ENCODE peak calls at places on chromosomes 5 and 9, in six cellular contexts. D is IMR-90, Q is transverse colon, M is breast epithelium, U is endothelial cell of umbilical vein, H is thyroid gland. K is an unnamed sample.

GRCh38 chr5:61120534-61120933 is 41.7 kb downstream of the SMIM15 start:
- DNase-seq in D (peak; percentile 22), Q (no peak), M (no peak), U (no peak), H (no peak), K (no peak)

GRCh38 chr5:39176740-39177628 is 42.4 kb downstream of the FYB1 start:
- DNase-seq in D (no peak), Q (no peak), M (no peak), U (no peak), H (no peak), K (no peak)

GRCh38 chr5:76732405-76733048 is 16.6 kb downstream of the F2R start:
- DNase-seq in D (no peak), Q (no peak), M (no peak), U (no peak), H (no peak), K (no peak)

GRCh38 chr9:37531699-37532098 is 44.5 kb downstream of the FBXO10 start:
- DNase-seq in D (no peak), Q (peak; percentile 56), M (no peak), U (no peak), H (no peak), K (no peak)

GRCh38 chr9:113559834-113560620 is 96.5 kb downstream of the RGS3 start:
- DNase-seq in D (no peak), Q (no peak), M (peak; percentile 20), U (no peak), H (no peak), K (no peak)

GRCh38 chr5:146340260-146341081 is 1.8 kb downstream of the POU4F3 start:
- DNase-seq in D (peak; percentile 60), Q (no peak), M (peak; percentile 63), U (peak; percentile 54), H (peak; percentile 75), K (peak; percentile 75)

GRCh38 chr9:125966456-125966855 is 219.3 kb downstream of the PBX3 start:
- DNase-seq in D (peak; percentile 8), Q (no peak), M (no peak), U (no peak), H (no peak), K (no peak)

GRCh38 chr9:20640331-20641187 is 18.3 kb upstream of the MLLT3 start:
- DNase-seq in D (peak; percentile 25), Q (peak; percentile 80), M (peak; percentile 79), U (peak; percentile 8), H (peak; percentile 98), K (peak; percentile 30)

GRCh38 chr5:1431896-1432295 is 13.3 kb downstream of the SLC6A3 start:
- DNase-seq in D (no peak), Q (no peak), M (peak; percentile 22), U (no peak), H (no peak), K (no peak)

GRCh38 chr9:128067898-128068655 is at the start of gene SLC25A25:
- DNase-seq in D (peak; percentile 99), Q (peak; percentile 100), M (peak; percentile 100), U (peak; percentile 100), H (peak; percentile 100), K (peak; percentile 100)

GRCh38 chr9:85147046-85147640 is 477.6 kb downstream of the NTRK2 start:
- DNase-seq in D (no peak), Q (peak; percentile 8), M (no peak), U (no peak), H (no peak), K (no peak)

GRCh38 chr5:8784692-8785091 is 761.2 kb downstream of the SEMA5A start:
- DNase-seq in D (no peak), Q (no peak), M (no peak), U (no peak), H (no peak), K (no peak)

GRCh38 chr5:32206799-32207634 is 32.9 kb upstream of the GOLPH3 start:
- DNase-seq in D (no peak), Q (no peak), M (no peak), U (no peak), H (no peak), K (no peak)

DNA sequence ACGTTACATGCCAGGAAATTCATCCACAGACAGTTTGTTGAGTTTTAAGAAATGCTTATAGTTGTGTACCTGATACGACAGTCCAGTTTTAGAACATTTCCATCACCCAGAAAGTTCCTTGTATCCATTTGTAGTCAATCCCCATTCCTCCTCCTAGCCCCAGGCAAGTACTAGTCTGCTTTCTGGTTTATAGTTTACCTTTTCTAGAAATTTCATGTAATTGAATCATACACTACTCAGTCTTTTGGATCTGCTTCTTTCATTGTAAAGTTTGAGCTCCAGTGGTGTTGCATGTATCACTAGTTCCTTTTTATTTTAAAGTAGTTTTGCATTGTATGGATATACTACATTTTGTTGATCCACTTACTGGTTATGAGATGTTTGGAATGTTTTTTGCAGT is 291.2 kb downstream of the AOPEP start:
- DNase-seq in D (peak; percentile 56), Q (no peak), M (no peak), U (no peak), H (no peak), K (no peak)
- H3K4me1 ChIP-seq in D (peaks cover 24% of the 10 kb centered on the region), Q (peaks cover 66% of the 10 kb centered on the region), M (no peaks in the 10 kb centered on the region), U (peaks cover 9% of the 10 kb centered on the region), H (peaks cover 7% of the 10 kb centered on the region), K (peaks cover 9% of the 10 kb centered on the region)

DNA sequence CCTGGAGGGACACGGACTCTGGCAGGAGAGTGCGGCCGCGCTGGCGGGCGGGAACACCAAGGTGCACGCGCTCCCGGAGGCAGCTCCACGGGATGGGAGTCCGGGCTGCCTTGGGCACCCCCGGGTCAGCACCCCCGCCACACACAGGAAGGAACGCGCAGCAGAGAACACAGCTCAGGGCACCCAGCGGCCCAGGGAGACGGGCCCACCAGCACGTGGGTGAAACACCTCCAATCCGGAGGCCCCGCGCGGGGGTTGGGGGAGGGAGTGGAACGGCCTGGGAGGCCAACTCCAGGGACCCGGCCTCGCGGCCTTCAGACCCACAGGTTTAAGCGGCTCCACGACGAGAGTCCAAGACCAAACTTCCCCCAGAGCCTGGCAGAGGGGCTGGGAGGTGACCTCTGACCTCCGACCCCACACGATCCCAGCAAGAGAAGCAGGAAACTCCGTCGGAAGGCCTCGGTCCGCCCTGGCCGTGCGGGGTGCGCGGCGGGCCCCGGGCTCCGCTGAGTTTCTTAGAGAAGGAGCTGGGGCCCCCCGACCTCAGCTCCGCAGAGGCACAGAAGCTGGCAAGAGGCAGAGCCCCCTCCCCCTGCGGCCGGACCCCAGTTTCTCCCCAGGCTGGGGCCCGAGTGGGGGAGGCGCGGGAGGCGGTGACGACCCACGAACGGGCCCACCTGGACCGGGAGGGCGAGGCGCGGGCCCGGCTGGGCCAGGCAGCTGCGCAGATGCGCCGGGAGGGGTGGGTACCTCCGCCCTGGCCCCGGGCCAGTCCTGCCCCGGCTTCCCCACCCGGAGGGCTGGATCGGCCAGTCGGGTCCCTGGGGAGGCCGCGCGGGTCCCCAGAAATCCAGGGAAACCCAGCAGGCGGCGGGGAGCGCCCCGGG is 851 bp downstream of the NACC2 start:
- DNase-seq in D (peak; percentile 31), Q (peak; percentile 74), M (no peak), U (peak; percentile 33), H (peak; percentile 68), K (peak; percentile 77)
- TF ChIP-seq POLR2A in D (no peak), Q (no peak), M (no peak), U (peak; percentile 17), H (no peak), K (no peak)

DNA sequence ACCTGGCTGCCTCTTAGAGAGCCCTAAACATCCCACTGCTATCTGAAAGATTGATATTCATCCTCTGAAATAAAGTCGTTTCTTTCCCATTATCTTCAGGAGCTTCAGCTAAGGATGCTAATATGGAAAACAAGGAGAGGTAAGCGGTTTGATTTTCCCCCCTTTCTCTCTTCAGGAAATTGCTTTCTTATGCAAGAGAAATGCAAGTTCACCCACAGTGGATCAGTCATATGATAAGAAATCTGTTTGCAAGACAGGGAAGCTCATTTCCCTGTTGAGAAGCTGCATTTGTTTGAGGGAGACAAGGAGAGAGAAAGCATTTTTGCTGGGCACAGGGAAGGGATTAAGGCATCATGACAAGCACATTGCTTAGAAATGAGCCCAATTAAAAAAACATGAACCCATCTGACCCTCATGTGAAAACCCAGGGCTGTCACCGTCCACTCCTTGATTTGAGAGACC is 53.7 kb upstream of the BOD1 start:
- DNase-seq in D (peak; percentile 29), Q (no peak), M (no peak), U (peak; percentile 36), H (no peak), K (no peak)
- H3K27ac ChIP-seq in D (no peak overlapping the region), Q (no peak overlapping the region), M (peak overlapping the region; percentile 33), U (no peak overlapping the region), H (peak overlapping the region; percentile 84), K (no peak overlapping the region)

DNA sequence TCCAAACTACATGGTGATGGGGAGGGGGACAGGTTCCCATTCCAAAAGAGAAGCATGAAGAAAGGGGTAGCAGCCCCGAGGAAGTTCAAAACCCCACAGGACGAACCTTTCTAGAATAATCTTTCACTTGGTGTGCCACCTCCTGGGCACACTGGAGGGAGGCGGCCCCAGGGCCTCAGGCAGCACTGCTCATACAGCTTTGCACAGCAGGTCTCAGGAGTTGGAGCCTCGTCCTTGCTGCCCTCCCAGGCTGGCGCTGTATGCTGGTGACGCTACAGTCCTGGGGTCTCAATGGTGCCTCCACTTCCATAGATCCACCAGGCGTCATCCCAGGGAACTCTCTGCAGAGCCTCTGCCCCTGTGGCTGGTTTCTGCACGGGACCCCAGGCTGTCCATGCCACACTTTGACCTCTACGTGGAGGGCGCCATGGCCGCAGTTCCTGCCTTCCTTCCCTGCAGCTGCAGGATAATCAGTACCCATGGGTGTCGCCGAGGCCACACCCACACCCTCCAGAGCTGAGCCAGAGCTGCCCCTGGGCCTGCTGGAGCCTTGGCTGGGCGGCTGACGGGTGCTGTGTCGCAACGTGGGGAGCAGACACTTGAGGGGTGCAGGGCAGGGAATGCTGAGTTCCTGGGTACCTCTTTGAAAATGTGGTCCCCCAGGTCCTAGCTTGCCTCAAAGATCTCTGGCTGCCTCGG is 95.3 kb downstream of the COL5A1 start:
- DNase-seq in D (no peak), Q (no peak), M (no peak), U (no peak), H (no peak), K (no peak)
- H3K4me1 ChIP-seq in D (peaks cover 29% of the 10 kb centered on the region), Q (peaks cover 33% of the 10 kb centered on the region), M (no peaks in the 10 kb centered on the region), U (no peaks in the 10 kb centered on the region), H (peaks cover 7% of the 10 kb centered on the region), K (peaks cover 17% of the 10 kb centered on the region)

GRCh38 chr9:35661756-35662350 is 3.1 kb downstream of the ARHGEF39 start:
- DNase-seq in D (no peak), Q (no peak), M (no peak), U (no peak), H (no peak), K (no peak)
- TF ChIP-seq POLR2A in D (no peak), Q (no peak), M (no peak), U (no peak), H (no peak), K (no peak)

K was measured in testis.